ENCODE peak calls at places on chromosomes 4 and X, in five cellular contexts. A, D, Y, H and N are unnamed samples.

GRCh38 chrX:67718926-67719325 is 175.1 kb downstream of the AR start:
- DNase-seq in D (no peak), H (no peak), Y (no peak), A (peak), N (no peak)

GRCh38 chr4:650951-651883 is 22.9 kb downstream of the ATP5ME start:
- DNase-seq in D (peak), Y (no peak), H (no peak), A (peak), N (no peak)

GRCh38 chr4:26022346-26022891 is 108.4 kb downstream of the SMIM20 start:
- DNase-seq in Y (no peak), A (no peak), D (peak), H (no peak), N (no peak)

GRCh38 chr4:183504930-183505555 is at the start of gene ING2:
- DNase-seq in D (peak), H (no peak), A (no peak), Y (peak), N (peak)

GRCh38 chrX:4710618-4711433 is 997.4 kb upstream of the PRKX start:
- DNase-seq in D (no peak), H (peak), A (no peak), Y (peak), N (no peak)

GRCh38 chr4:7335363-7336066 is 99.2 kb downstream of the PSAPL1 start:
- DNase-seq in Y (peak), H (peak), A (peak), D (peak), N (peak)

GRCh38 chr4:73869130-73870055 is at the start of gene CXCL1:
- DNase-seq in A (peak), D (peak), Y (peak), H (peak), N (no peak)

GRCh38 chr4:183345261-183345660 is 23.0 kb upstream of the CLDN24 start:
- DNase-seq in A (no peak), Y (no peak), H (no peak), D (no peak), N (no peak)

GRCh38 chrX:110163488-110163887 is 154.4 kb downstream of the AMMECR1 start:
- DNase-seq in A (no peak), H (no peak), D (no peak), Y (no peak), N (no peak)

GRCh38 chr4:142637654-142638053 is 208.4 kb downstream of the INPP4B start:
- DNase-seq in D (no peak), A (no peak), H (no peak), Y (no peak), N (no peak)

GRCh38 chrX:130994671-130995070 is 63.5 kb upstream of the ARHGAP36 start:
- DNase-seq in Y (peak), A (no peak), H (no peak), D (peak), N (no peak)